ENCODE peak calls at places on chromosomes 11 and 22, in five cellular contexts. One of them, this sample, is unnamed.

GRCh38 chr22:47619631-47620030 is 857.2 kb downstream of the TBC1D22A start:
- DNase-seq in IMR-90: no peak
- DNase-seq in A549: no peak
- DNase-seq in GM12878: no peak
- DNase-seq in K562: no peak
- DNase-seq in this sample: no peak

GRCh38 chr22:23245045-23245798 is 64.9 kb downstream of the BCR start:
- DNase-seq in IMR-90: peak
- DNase-seq in A549: no peak
- DNase-seq in GM12878: no peak
- DNase-seq in K562: no peak
- DNase-seq in this sample: no peak

GRCh38 chr22:49564666-49565515 is 262.8 kb downstream of the BRD1 start:
- DNase-seq in IMR-90: no peak
- DNase-seq in A549: no peak
- DNase-seq in GM12878: no peak
- DNase-seq in K562: no peak
- DNase-seq in this sample: no peak

GRCh38 chr11:100673063-100673462 is 14.0 kb upstream of the ARHGAP42 start:
- DNase-seq in IMR-90: peak
- DNase-seq in A549: no peak
- DNase-seq in GM12878: no peak
- DNase-seq in K562: no peak
- DNase-seq in this sample: no peak

GRCh38 chr22:26517429-26517828 is 5.2 kb upstream of the TFIP11 start:
- DNase-seq in IMR-90: no peak
- DNase-seq in A549: no peak
- DNase-seq in GM12878: no peak
- DNase-seq in K562: no peak
- DNase-seq in this sample: no peak

GRCh38 chr22:44033689-44034088 is 9.6 kb downstream of the PARVB start:
- DNase-seq in IMR-90: peak
- DNase-seq in A549: no peak
- DNase-seq in GM12878: no peak
- DNase-seq in K562: no peak
- DNase-seq in this sample: no peak

GRCh38 chr22:27336151-27337090 is 465.1 kb downstream of the MN1 start:
- DNase-seq in IMR-90: no peak
- DNase-seq in A549: no peak
- DNase-seq in GM12878: no peak
- DNase-seq in K562: no peak
- DNase-seq in this sample: no peak

GRCh38 chr11:78791964-78792363 is 217.3 kb upstream of the NARS2 start:
- DNase-seq in IMR-90: peak
- DNase-seq in A549: no peak
- DNase-seq in GM12878: no peak
- DNase-seq in K562: no peak
- DNase-seq in this sample: no peak

GRCh38 chr11:105042178-105042577 is 3.0 kb downstream of the CARD16 start:
- DNase-seq in IMR-90: no peak
- DNase-seq in A549: no peak
- DNase-seq in GM12878: no peak
- DNase-seq in K562: no peak
- DNase-seq in this sample: no peak

GRCh38 chr11:64720640-64721358 is 2.2 kb downstream of the NRXN2 start:
- DNase-seq in IMR-90: no peak
- DNase-seq in A549: no peak
- DNase-seq in GM12878: no peak
- DNase-seq in K562: no peak
- DNase-seq in this sample: no peak

GRCh38 chr11:1869427-1870325 is 16.8 kb downstream of the LSP1 start:
- DNase-seq in IMR-90: no peak
- DNase-seq in A549: peak
- DNase-seq in GM12878: no peak
- DNase-seq in K562: peak
- DNase-seq in this sample: no peak

GRCh38 chr22:28395920-28396447 is 283.7 kb downstream of the TTC28 start:
- DNase-seq in IMR-90: peak
- DNase-seq in A549: no peak
- DNase-seq in GM12878: no peak
- DNase-seq in K562: peak
- DNase-seq in this sample: no peak

GRCh38 chr11:129861702-129862107 is 33.7 kb downstream of the NFRKB start:
- DNase-seq in IMR-90: peak
- DNase-seq in A549: peak
- DNase-seq in GM12878: no peak
- DNase-seq in K562: no peak
- DNase-seq in this sample: no peak

GRCh38 chr11:47083913-47084312 is 92.8 kb downstream of the ARFGAP2 start:
- DNase-seq in IMR-90: peak
- DNase-seq in A549: no peak
- DNase-seq in GM12878: peak
- DNase-seq in K562: no peak
- DNase-seq in this sample: no peak

GRCh38 chr11:112085822-112086421 is 634 bp downstream of the TIMM8B start:
- DNase-seq in IMR-90: peak
- DNase-seq in A549: peak
- DNase-seq in GM12878: no peak
- DNase-seq in K562: peak
- DNase-seq in this sample: peak
- TF ChIP-seq RCOR1 in IMR-90: no peak
- TF ChIP-seq RCOR1 in A549: no peak
- TF ChIP-seq RCOR1 in GM12878: no peak
- TF ChIP-seq RCOR1 in K562: no peak
- TF ChIP-seq RCOR1 in this sample: no peak

GRCh38 chr11:118219244-118219643 is 5.6 kb downstream of the JAML start:
- DNase-seq in IMR-90: no peak
- DNase-seq in A549: no peak
- DNase-seq in GM12878: no peak
- DNase-seq in K562: no peak
- DNase-seq in this sample: no peak

GRCh38 chr11:118217575-118217974 is 7.2 kb downstream of the JAML start:
- DNase-seq in IMR-90: no peak
- DNase-seq in A549: no peak
- DNase-seq in GM12878: no peak
- DNase-seq in K562: no peak
- DNase-seq in this sample: no peak

GRCh38 chr11:118215765-118216164 is 9.0 kb downstream of the JAML start:
- DNase-seq in IMR-90: no peak
- DNase-seq in A549: no peak
- DNase-seq in GM12878: no peak
- DNase-seq in K562: no peak
- DNase-seq in this sample: no peak

GRCh38 chr11:118215262-118215661 is 9.5 kb downstream of the JAML start:
- DNase-seq in IMR-90: no peak
- DNase-seq in A549: no peak
- DNase-seq in GM12878: no peak
- DNase-seq in K562: no peak
- DNase-seq in this sample: no peak

DNA sequence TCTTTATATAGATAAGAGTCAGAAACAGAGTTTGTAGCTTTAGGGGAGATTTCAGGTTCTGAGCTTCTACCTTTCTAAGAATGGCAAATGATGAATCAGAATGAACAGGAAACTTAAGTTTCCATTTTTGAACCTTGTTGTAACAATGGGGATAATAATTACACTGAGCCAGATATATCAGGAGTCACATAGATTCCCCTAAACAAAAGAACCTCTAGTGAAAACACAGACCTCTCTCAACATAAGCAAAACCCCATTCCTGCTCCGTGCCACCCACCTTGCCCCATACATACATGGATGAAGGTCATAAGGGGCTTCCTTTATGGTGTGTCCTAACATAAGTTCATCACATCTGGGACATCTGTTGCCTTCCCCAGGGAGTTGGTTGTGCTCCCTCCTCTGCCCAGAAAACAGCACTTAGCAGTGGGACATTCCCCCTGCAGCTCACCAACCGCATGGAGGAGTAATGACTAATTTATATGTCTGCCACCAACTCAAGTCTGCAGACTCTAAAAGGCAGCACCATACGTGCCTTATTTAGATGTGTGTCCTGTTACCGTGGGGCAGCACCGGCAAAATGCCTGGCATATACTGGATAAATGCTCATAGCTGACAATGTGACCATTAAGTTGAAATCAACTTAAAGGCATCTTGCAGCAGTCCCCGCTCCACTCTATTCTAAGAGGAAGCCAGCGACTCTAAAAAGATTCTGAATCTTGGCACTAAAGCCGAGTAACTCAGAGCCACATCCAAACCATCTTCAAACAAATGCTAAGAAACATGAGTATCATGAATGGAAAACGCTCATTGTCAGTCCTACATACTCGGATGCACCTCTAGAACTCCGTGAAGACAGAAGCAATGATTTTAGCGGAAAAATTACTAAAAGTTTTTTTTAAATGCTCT is 7.9 kb downstream of the JAML start:
- DNase-seq in IMR-90: no peak
- DNase-seq in A549: no peak
- DNase-seq in GM12878: no peak
- DNase-seq in K562: no peak
- DNase-seq in this sample: no peak
- TF ChIP-seq RCOR1 in IMR-90: no peak
- TF ChIP-seq RCOR1 in A549: no peak
- TF ChIP-seq RCOR1 in GM12878: no peak
- TF ChIP-seq RCOR1 in K562: no peak
- TF ChIP-seq RCOR1 in this sample: no peak

GRCh38 chr11:27471067-27471587 is 1.5 kb downstream of the LGR4 start:
- DNase-seq in IMR-90: no peak
- DNase-seq in A549: no peak
- DNase-seq in GM12878: no peak
- DNase-seq in K562: peak
- DNase-seq in this sample: no peak
- TF ChIP-seq RCOR1 in IMR-90: no peak
- TF ChIP-seq RCOR1 in A549: no peak
- TF ChIP-seq RCOR1 in GM12878: no peak
- TF ChIP-seq RCOR1 in K562: no peak
- TF ChIP-seq RCOR1 in this sample: no peak

GRCh38 chr11:72418834-72419560 is 15.3 kb downstream of the CLPB start:
- DNase-seq in IMR-90: no peak
- DNase-seq in A549: no peak
- DNase-seq in GM12878: no peak
- DNase-seq in K562: no peak
- DNase-seq in this sample: no peak
- TF ChIP-seq RCOR1 in IMR-90: no peak
- TF ChIP-seq RCOR1 in A549: no peak
- TF ChIP-seq RCOR1 in GM12878: no peak
- TF ChIP-seq RCOR1 in K562: no peak
- TF ChIP-seq RCOR1 in this sample: no peak

GRCh38 chr22:29512031-29512430 is 32.0 kb downstream of the NEFH start:
- DNase-seq in IMR-90: no peak
- DNase-seq in A549: no peak
- DNase-seq in GM12878: no peak
- DNase-seq in K562: no peak
- DNase-seq in this sample: no peak
- TF ChIP-seq RCOR1 in IMR-90: no peak
- TF ChIP-seq RCOR1 in A549: no peak
- TF ChIP-seq RCOR1 in GM12878: no peak
- TF ChIP-seq RCOR1 in K562: no peak
- TF ChIP-seq RCOR1 in this sample: no peak

GRCh38 chr11:15720460-15720859 is 605.7 kb downstream of the INSC start:
- DNase-seq in IMR-90: peak
- DNase-seq in A549: no peak
- DNase-seq in GM12878: no peak
- DNase-seq in K562: no peak
- DNase-seq in this sample: no peak

GRCh38 chr11:15714641-15715399 is 600.1 kb downstream of the INSC start:
- DNase-seq in IMR-90: peak
- DNase-seq in A549: no peak
- DNase-seq in GM12878: no peak
- DNase-seq in K562: no peak
- DNase-seq in this sample: no peak

GRCh38 chr11:15711311-15711710 is 596.6 kb downstream of the INSC start:
- DNase-seq in IMR-90: no peak
- DNase-seq in A549: no peak
- DNase-seq in GM12878: no peak
- DNase-seq in K562: no peak
- DNase-seq in this sample: no peak

GRCh38 chr11:15710593-15711260 is 596.0 kb downstream of the INSC start:
- DNase-seq in IMR-90: no peak
- DNase-seq in A549: no peak
- DNase-seq in GM12878: no peak
- DNase-seq in K562: no peak
- DNase-seq in this sample: no peak

DNA sequence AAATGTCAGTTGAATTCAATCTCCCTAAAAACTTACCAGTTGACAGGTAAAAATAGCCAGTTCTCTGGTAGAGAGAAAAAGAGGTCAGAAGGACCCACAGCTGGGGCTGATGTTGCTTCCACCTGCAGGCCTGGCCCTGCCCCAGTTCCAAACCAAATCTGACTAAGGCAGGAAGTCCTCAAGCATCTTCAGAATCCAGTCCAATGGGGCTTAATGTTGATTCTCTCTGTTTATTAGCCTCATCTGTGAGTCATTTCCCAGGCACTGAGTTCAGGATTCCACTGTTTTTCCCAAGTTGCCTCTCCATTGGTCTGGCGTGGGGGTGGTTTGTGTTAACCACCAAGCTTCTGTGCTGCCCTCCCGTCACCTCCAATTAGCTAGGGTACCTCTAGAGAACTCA is 601.8 kb downstream of the INSC start:
- DNase-seq in IMR-90: peak
- DNase-seq in A549: no peak
- DNase-seq in GM12878: no peak
- DNase-seq in K562: no peak
- DNase-seq in this sample: no peak
- TF ChIP-seq RCOR1 in IMR-90: peak
- TF ChIP-seq RCOR1 in A549: no peak
- TF ChIP-seq RCOR1 in GM12878: no peak
- TF ChIP-seq RCOR1 in K562: no peak
- TF ChIP-seq RCOR1 in this sample: no peak

GRCh38 chr11:99584822-99585221 is 564.1 kb downstream of the CNTN5 start:
- DNase-seq in IMR-90: no peak
- DNase-seq in A549: no peak
- DNase-seq in GM12878: no peak
- DNase-seq in K562: no peak
- DNase-seq in this sample: no peak
- TF ChIP-seq RCOR1 in IMR-90: no peak
- TF ChIP-seq RCOR1 in A549: no peak
- TF ChIP-seq RCOR1 in GM12878: no peak
- TF ChIP-seq RCOR1 in K562: no peak
- TF ChIP-seq RCOR1 in this sample: no peak

DNA sequence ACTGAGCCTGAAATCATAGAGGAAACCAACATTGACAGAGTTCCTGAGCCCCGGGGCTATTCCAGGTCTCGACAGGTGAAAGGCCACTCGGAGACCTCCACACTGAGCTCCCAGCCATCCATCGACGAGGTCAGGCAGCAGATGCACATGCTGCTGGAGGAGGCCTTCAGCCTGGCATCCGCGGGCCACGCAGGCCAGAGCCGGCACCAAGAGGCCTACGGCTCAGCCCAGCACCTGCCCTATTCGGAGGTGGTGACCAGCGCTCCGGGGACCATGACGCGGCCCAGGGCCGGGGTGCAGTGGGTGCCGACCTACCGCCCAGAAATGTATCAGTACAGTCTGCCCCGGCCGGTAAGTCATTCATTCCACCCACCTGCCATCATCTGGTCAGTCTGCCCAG is 54.9 kb downstream of the C11orf91 start:
- DNase-seq in IMR-90: no peak
- DNase-seq in A549: no peak
- DNase-seq in GM12878: no peak
- DNase-seq in K562: no peak
- DNase-seq in this sample: no peak
- TF ChIP-seq RCOR1 in IMR-90: no peak
- TF ChIP-seq RCOR1 in A549: no peak
- TF ChIP-seq RCOR1 in GM12878: no peak
- TF ChIP-seq RCOR1 in K562: no peak
- TF ChIP-seq RCOR1 in this sample: no peak

This sample was measured in SK-N-SH.